ENCODE peak calls at places on chromosomes 13 and 19, in six cellular contexts. E, G, Y, I, F and Q are unnamed samples.

GRCh38 chr13:89393758-89394157 is 1722.6 kb downstream of the SLITRK5 start:
- DNase-seq in E (no peak), G (no peak), Y (no peak), I (no peak), F (peak; percentile 14), Q (no peak)

GRCh38 chr19:39645800-39646411 is 9.8 kb upstream of the LGALS16 start:
- DNase-seq in E (peak; percentile 29), G (no peak), Y (no peak), I (no peak), F (peak; percentile 17), Q (no peak)

GRCh38 chr19:28878862-28879566 is 333.9 kb downstream of the UQCRFS1 start:
- DNase-seq in E (peak; percentile 93), G (no peak), Y (peak; percentile 6), I (peak; percentile 19), F (peak; percentile 38), Q (peak; percentile 57)

GRCh38 chr13:48110132-48110868 is 15.4 kb upstream of the MED4 start:
- DNase-seq in E (peak; percentile 43), G (no peak), Y (no peak), I (no peak), F (peak; percentile 29), Q (no peak)

GRCh38 chr19:50485284-50485955 is 8.8 kb upstream of the GARIN5A start:
- DNase-seq in E (no peak), G (no peak), Y (no peak), I (no peak), F (no peak), Q (no peak)

GRCh38 chr13:45393941-45394570 is 24.1 kb downstream of the SLC25A30 start:
- DNase-seq in E (peak; percentile 68), G (no peak), Y (no peak), I (no peak), F (peak; percentile 58), Q (peak; percentile 59)

GRCh38 chr13:54356209-54356608 is 1327.6 kb downstream of the OLFM4 start:
- DNase-seq in E (no peak), G (no peak), Y (no peak), I (no peak), F (no peak), Q (no peak)

GRCh38 chr13:76725211-76725610 is 161.0 kb downstream of the KCTD12 start:
- DNase-seq in E (peak; percentile 83), G (no peak), Y (no peak), I (no peak), F (peak; percentile 77), Q (no peak)

GRCh38 chr13:79874396-79875360 is 393.7 kb downstream of the NDFIP2 start:
- DNase-seq in E (no peak), G (no peak), Y (no peak), I (no peak), F (peak; percentile 67), Q (no peak)

GRCh38 chr13:99617474-99618255 is 116.4 kb downstream of the TM9SF2 start:
- DNase-seq in E (peak; percentile 49), G (no peak), Y (no peak), I (no peak), F (peak; percentile 63), Q (peak; percentile 37)

GRCh38 chr19:58277197-58277596 is 1.6 kb upstream of the ZNF8 start:
- DNase-seq in E (no peak), G (no peak), Y (no peak), I (no peak), F (no peak), Q (no peak)

GRCh38 chr13:27293873-27294515 is 23.4 kb downstream of the RASL11A start:
- DNase-seq in E (no peak), G (no peak), Y (no peak), I (no peak), F (no peak), Q (no peak)

GRCh38 chr13:44576396-44577235 is 486 bp upstream of the TSC22D1 start:
- DNase-seq in E (no peak), G (no peak), Y (no peak), I (no peak), F (no peak), Q (peak; percentile 37)

GRCh38 chr19:6718741-6719539 is 1.5 kb downstream of the C3 start:
- DNase-seq in E (peak; percentile 49), G (no peak), Y (no peak), I (no peak), F (peak; percentile 41), Q (peak; percentile 56)

GRCh38 chr19:13986348-13986904 is 19.7 kb downstream of the RFX1 start:
- DNase-seq in E (peak; percentile 31), G (no peak), Y (peak; percentile 100), I (peak; percentile 97), F (peak; percentile 80), Q (peak; percentile 99)

GRCh38 chr13:44451651-44452050 is 78.0 kb downstream of the SERP2 start:
- DNase-seq in E (no peak), G (no peak), Y (no peak), I (no peak), F (no peak), Q (no peak)

GRCh38 chr13:100306042-100306441 is 217.1 kb downstream of the PCCA start:
- DNase-seq in E (no peak), G (no peak), Y (no peak), I (no peak), F (no peak), Q (no peak)

GRCh38 chr19:55435020-55435419 is 8.1 kb downstream of the SHISA7 start:
- DNase-seq in E (no peak), G (no peak), Y (no peak), I (no peak), F (no peak), Q (no peak)

GRCh38 chr19:574658-575526 is 2.5 kb downstream of the BSG start:
- DNase-seq in E (peak; percentile 54), G (no peak), Y (no peak), I (no peak), F (peak; percentile 61), Q (peak; percentile 65)

GRCh38 chr19:16637535-16637934 is 9.5 kb upstream of the MED26 start:
- DNase-seq in E (no peak), G (no peak), Y (no peak), I (no peak), F (no peak), Q (no peak)

GRCh38 chr13:89925107-89925506 is 1422.4 kb upstream of the MIR17HG start:
- DNase-seq in E (peak; percentile 1), G (peak; percentile 8), Y (no peak), I (no peak), F (peak; percentile 39), Q (no peak)

GRCh38 chr13:30873519-30873918 is 32.6 kb upstream of the MEDAG start:
- DNase-seq in E (peak; percentile 44), G (no peak), Y (no peak), I (no peak), F (no peak), Q (no peak)

GRCh38 chr19:11267316-11268085 is 5.2 kb upstream of the DOCK6 start:
- DNase-seq in E (no peak), G (no peak), Y (no peak), I (no peak), F (no peak), Q (no peak)

GRCh38 chr19:18419195-18419698 is at the start of gene SSBP4:
- DNase-seq in E (peak; percentile 66), G (no peak), Y (no peak), I (no peak), F (peak; percentile 79), Q (peak; percentile 91)

GRCh38 chr19:31518216-31518615 is 169.0 kb upstream of the TSHZ3 start:
- DNase-seq in E (no peak), G (no peak), Y (no peak), I (no peak), F (no peak), Q (no peak)

GRCh38 chr19:3073159-3073563 is 10.9 kb upstream of the TLE5 start:
- DNase-seq in E (peak; percentile 68), G (no peak), Y (no peak), I (no peak), F (peak; percentile 53), Q (no peak)

GRCh38 chr13:111117289-111117688 is 2.2 kb downstream of the ARHGEF7 start:
- DNase-seq in E (peak; percentile 56), G (no peak), Y (no peak), I (no peak), F (no peak), Q (no peak)

GRCh38 chr13:29484236-29484635 is 111.3 kb downstream of the SLC7A1 start:
- DNase-seq in E (no peak), G (no peak), Y (no peak), I (no peak), F (no peak), Q (no peak)

GRCh38 chr19:17873661-17874422 is 2.1 kb downstream of the SLC5A5 start:
- DNase-seq in E (no peak), G (no peak), Y (peak; percentile 26), I (no peak), F (peak; percentile 36), Q (peak; percentile 86)

GRCh38 chr19:17281391-17282304 is at the start of gene ANKLE1:
- DNase-seq in E (no peak), G (no peak), Y (no peak), I (no peak), F (peak; percentile 42), Q (peak; percentile 81)

GRCh38 chr19:6378036-6378435 is 2.3 kb upstream of the PSPN start:
- DNase-seq in E (peak; percentile 78), G (peak; percentile 31), Y (no peak), I (no peak), F (peak; percentile 82), Q (no peak)

GRCh38 chr19:17294051-17294891 is 9.0 kb downstream of the ABHD8 start:
- DNase-seq in E (no peak), G (no peak), Y (no peak), I (peak; percentile 32), F (peak; percentile 18), Q (peak; percentile 65)